ENCODE peak calls at places on chromosomes 13 and 19, in nine cellular contexts. K is thoracic aorta, I is PC-9, E is A549, C is A673, W is cardiac muscle cell, B is left ventricle myocardium inferior, F is IMR-90, H is pancreas. M is an unnamed sample. For H3K4me1, the result is how much of the 10 kb centered on the place peaks cover.

GRCh38 chr19:49497790-49498106 is 1.5 kb downstream of the RPS11 start:
- DNase-seq in K (no peak), I (no peak), E (no peak), C (no peak), W (no peak), B (no peak), F (no peak), H (no peak), M (no peak)

GRCh38 chr13:80428344-80429096 is 87.6 kb upstream of the SPRY2 start:
- DNase-seq in K (no peak), I (no peak), E (no peak), C (no peak), W (no peak), B (no peak), F (no peak), H (no peak), M (no peak)

GRCh38 chr19:33085570-33086128 is 4.7 kb downstream of the GPATCH1 start:
- DNase-seq in K (no peak), I (no peak), E (no peak), C (no peak), W (no peak), B (no peak), F (no peak), H (no peak), M (no peak)

GRCh38 chr19:36058481-36059179 is 3.9 kb downstream of the WDR62 start:
- DNase-seq in K (no peak), I (no peak), E (no peak), C (no peak), W (no peak), B (no peak), F (no peak), H (no peak), M (no peak)

GRCh38 chr13:95121516-95121915 is 179.7 kb downstream of the ABCC4 start:
- DNase-seq in K (no peak), I (no peak), E (no peak), C (no peak), W (no peak), B (no peak), F (no peak), H (no peak), M (no peak)

GRCh38 chr19:31511098-31511497 is 161.9 kb upstream of the TSHZ3 start:
- DNase-seq in K (no peak), I (no peak), E (no peak), C (no peak), W (no peak), B (no peak), F (no peak), H (no peak), M (no peak)

GRCh38 chr19:7366701-7367420 is 18.1 kb downstream of the ARHGEF18 start:
- DNase-seq in K (no peak), I (no peak), E (peak), C (peak), W (peak), B (no peak), F (peak), H (no peak), M (no peak)

GRCh38 chr19:39986643-39987042 is 10.2 kb upstream of the ZNF546 start:
- DNase-seq in K (no peak), I (no peak), E (no peak), C (no peak), W (no peak), B (no peak), F (no peak), H (no peak), M (no peak)

GRCh38 chr19:55304279-55304978 is 20.6 kb downstream of the BRSK1 start:
- DNase-seq in K (no peak), I (no peak), E (peak), C (peak), W (peak), B (no peak), F (no peak), H (no peak), M (peak)

GRCh38 chr13:53281677-53282076 is 253.1 kb downstream of the OLFM4 start:
- DNase-seq in K (no peak), I (no peak), E (no peak), C (no peak), W (no peak), B (no peak), F (no peak), H (no peak), M (no peak)

GRCh38 chr19:51710163-51710562 is 13.6 kb downstream of the HAS1 start:
- DNase-seq in K (no peak), I (no peak), E (no peak), C (no peak), W (peak), B (no peak), F (peak), H (no peak), M (no peak)

GRCh38 chr13:79673310-79673992 is 192.5 kb downstream of the NDFIP2 start:
- DNase-seq in K (no peak), I (no peak), E (no peak), C (no peak), W (no peak), B (no peak), F (no peak), H (no peak), M (no peak)

GRCh38 chr19:35438527-35438926 is 9.5 kb upstream of the FFAR2 start:
- DNase-seq in K (no peak), I (no peak), E (no peak), C (no peak), W (peak), B (no peak), F (no peak), H (peak), M (no peak)

GRCh38 chr13:42732073-42732472 is 49.3 kb upstream of the FAM216B start:
- DNase-seq in K (no peak), I (no peak), E (no peak), C (no peak), W (no peak), B (no peak), F (no peak), H (no peak), M (no peak)

GRCh38 chr13:72304121-72304745 is 423.2 kb downstream of the MZT1 start:
- DNase-seq in K (no peak), I (no peak), E (no peak), C (no peak), W (peak), B (no peak), F (no peak), H (no peak), M (no peak)

GRCh38 chr13:21542563-21542962 is 61.4 kb downstream of the MICU2 start:
- DNase-seq in K (no peak), I (no peak), E (no peak), C (no peak), W (no peak), B (no peak), F (no peak), H (no peak), M (no peak)

GRCh38 chr13:46640843-46641242 is 87.9 kb downstream of the LRCH1 start:
- DNase-seq in K (no peak), I (no peak), E (no peak), C (no peak), W (no peak), B (no peak), F (peak), H (no peak), M (no peak)

GRCh38 chr13:24071423-24072075 is 89.0 kb upstream of the SPATA13 start:
- DNase-seq in K (no peak), I (no peak), E (no peak), C (no peak), W (peak), B (no peak), F (peak), H (no peak), M (peak)

GRCh38 chr13:74132152-74132767 is 1.9 kb downstream of the KLF12 start:
- DNase-seq in K (no peak), I (no peak), E (no peak), C (no peak), W (peak), B (no peak), F (peak), H (no peak), M (no peak)

GRCh38 chr19:5718032-5718578 is 1.8 kb downstream of the LONP1 start:
- DNase-seq in K (no peak), I (no peak), E (no peak), C (no peak), W (peak), B (no peak), F (peak), H (no peak), M (no peak)

GRCh38 chr13:21018220-21018619 is 43.2 kb downstream of the LATS2 start:
- DNase-seq in K (no peak), I (no peak), E (no peak), C (no peak), W (no peak), B (no peak), F (no peak), H (no peak), M (peak)

GRCh38 chr13:60427285-60427684 is 30.3 kb downstream of the TDRD3 start:
- DNase-seq in K (no peak), I (no peak), E (no peak), C (no peak), W (no peak), B (no peak), F (no peak), H (no peak), M (no peak)

GRCh38 chr19:37928527-37929286 is 21.7 kb downstream of the SIPA1L3 start:
- DNase-seq in K (no peak), I (no peak), E (peak), C (no peak), W (no peak), B (no peak), F (no peak), H (no peak), M (peak)

GRCh38 chr13:108225440-108225839 is 7.2 kb downstream of the ABHD13 start:
- DNase-seq in K (no peak), I (no peak), E (no peak), C (no peak), W (no peak), B (no peak), F (no peak), H (no peak), M (no peak)

GRCh38 chr19:18083929-18084684 is 2.6 kb downstream of the IL12RB1 start:
- DNase-seq in K (no peak), I (no peak), E (no peak), C (no peak), W (no peak), B (no peak), F (no peak), H (no peak), M (no peak)

GRCh38 chr19:18089726-18090125 is 3.0 kb upstream of the IL12RB1 start:
- DNase-seq in K (no peak), I (no peak), E (no peak), C (no peak), W (no peak), B (no peak), F (no peak), H (no peak), M (no peak)

GRCh38 chr19:18090545-18091216 is 3.9 kb upstream of the IL12RB1 start:
- DNase-seq in K (no peak), I (no peak), E (no peak), C (no peak), W (peak), B (no peak), F (peak), H (no peak), M (no peak)

GRCh38 chr19:18085702-18086457 is 854 bp downstream of the IL12RB1 start:
- DNase-seq in K (no peak), I (no peak), E (no peak), C (no peak), W (no peak), B (no peak), F (no peak), H (no peak), M (no peak)

GRCh38 chr19:18086590-18087138 is at the start of gene IL12RB1:
- DNase-seq in K (no peak), I (no peak), E (no peak), C (no peak), W (no peak), B (no peak), F (no peak), H (no peak), M (no peak)
- H3K27ac ChIP-seq in K (no peak), I (no peak), E (no peak), C (no peak), W (no peak), B (no peak), F (no peak), H (no peak), M (no peak)

GRCh38 chr19:48386981-48387380 is 4.4 kb downstream of the KDELR1 start:
- DNase-seq in K (no peak), I (no peak), E (no peak), C (no peak), W (no peak), B (no peak), F (no peak), H (no peak), M (no peak)
- H3K4me1 ChIP-seq in K (under half), I (under half), E (under half), C (under half), W (under half), B (under half), F (under half), H (under half), M (under half)

DNA sequence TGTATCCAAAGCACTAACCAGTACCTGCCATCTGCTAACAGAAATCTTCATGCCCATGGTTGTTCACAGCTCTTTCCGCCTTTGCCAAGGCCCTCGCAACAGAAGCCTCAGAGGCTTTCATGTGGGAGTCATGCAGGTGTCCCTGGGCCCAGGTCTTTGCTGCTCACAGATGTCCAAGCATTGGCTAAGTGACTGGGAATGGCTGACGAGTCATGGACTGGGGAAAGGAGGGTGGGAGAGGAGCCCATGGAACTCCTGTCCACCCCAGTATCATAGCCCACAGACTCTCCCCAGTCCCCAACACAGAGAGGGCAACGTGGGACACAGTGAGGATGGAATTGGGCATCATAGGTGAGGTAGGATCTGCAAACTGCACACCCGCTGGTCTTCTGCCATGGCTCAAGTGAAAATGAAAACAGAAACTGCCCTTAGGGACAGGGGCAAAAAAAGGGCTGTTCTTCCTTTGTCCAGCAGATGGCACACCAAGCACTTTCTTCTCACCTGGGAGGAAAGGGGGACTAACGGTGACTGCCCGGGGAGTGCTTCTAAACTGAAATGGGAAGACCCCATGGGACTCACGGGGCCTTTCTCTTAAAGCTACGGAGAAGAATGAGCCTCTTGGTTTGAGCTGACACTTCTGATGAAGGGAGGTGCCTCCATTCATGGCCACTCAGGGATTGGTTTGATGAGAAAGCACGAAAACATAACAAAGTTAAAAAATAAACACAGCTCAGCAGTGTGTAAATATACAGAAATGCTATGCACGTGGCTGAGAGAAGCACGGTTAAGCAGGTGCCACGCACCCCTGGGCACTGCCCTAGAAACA is 11.1 kb upstream of the DHRS12 start:
- DNase-seq in K (no peak), I (peak), E (peak), C (peak), W (peak), B (peak), F (peak), H (peak), M (peak)
- H3K4me3 ChIP-seq in K (peak), I (peak), E (peak), C (no peak), W (no peak), B (peak), F (peak), H (peak), M (no peak)

GRCh38 chr19:48498576-48498879 is 13.1 kb downstream of the LMTK3 start:
- DNase-seq in K (no peak), I (no peak), E (no peak), C (no peak), W (no peak), B (no peak), F (no peak), H (no peak), M (no peak)

GRCh38 chr19:48498922-48499321 is 12.7 kb downstream of the LMTK3 start:
- DNase-seq in K (no peak), I (no peak), E (no peak), C (no peak), W (no peak), B (no peak), F (no peak), H (no peak), M (no peak)

GRCh38 chr19:48497728-48498575 is 13.7 kb downstream of the LMTK3 start:
- DNase-seq in K (no peak), I (no peak), E (no peak), C (peak), W (no peak), B (no peak), F (no peak), H (no peak), M (no peak)

GRCh38 chr19:48495391-48495790 is 16.2 kb downstream of the LMTK3 start:
- DNase-seq in K (no peak), I (no peak), E (no peak), C (no peak), W (no peak), B (no peak), F (no peak), H (no peak), M (no peak)

DNA sequence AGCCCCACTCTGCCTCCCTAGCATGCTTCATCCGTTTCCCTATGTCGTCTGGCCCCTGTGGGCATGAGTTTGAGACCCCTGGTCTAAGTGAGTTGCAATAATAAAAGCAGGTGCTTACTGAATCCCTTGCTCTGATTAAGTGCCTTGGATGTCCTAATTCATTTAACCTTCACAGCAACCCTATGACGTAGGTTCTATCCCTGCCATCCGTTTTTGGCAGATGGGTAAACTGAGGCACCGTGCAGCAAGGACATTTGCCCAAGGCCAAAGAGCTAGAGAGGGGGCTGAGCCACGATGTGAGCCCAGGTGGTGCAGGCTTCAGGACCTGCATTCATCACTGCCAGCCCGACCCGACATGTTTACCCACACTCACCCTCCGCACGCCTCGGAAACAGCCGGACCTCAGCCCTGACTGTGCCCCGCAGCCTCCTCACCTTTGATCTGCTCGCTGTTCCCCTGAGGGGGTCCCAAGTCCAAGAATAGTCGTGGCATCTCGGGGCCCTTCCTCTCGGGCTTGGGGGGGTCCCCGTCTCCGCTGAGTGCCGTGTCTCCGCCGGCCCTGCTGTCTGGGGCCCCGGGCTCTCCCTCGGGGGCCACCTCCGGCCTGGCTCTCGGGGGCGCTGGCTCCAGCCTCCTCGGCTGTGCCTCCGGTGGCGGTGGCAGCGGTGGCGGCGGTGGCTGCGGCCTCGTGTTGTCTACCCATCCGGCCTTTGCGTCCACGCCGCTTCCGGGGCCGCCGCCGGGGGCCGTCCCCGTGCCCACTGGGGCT is 14.5 kb downstream of the LMTK3 start:
- DNase-seq in K (no peak), I (no peak), E (no peak), C (no peak), W (no peak), B (no peak), F (no peak), H (no peak), M (peak)
- H3K27ac ChIP-seq in K (no peak), I (no peak), E (no peak), C (no peak), W (no peak), B (no peak), F (no peak), H (no peak), M (no peak)

DNA sequence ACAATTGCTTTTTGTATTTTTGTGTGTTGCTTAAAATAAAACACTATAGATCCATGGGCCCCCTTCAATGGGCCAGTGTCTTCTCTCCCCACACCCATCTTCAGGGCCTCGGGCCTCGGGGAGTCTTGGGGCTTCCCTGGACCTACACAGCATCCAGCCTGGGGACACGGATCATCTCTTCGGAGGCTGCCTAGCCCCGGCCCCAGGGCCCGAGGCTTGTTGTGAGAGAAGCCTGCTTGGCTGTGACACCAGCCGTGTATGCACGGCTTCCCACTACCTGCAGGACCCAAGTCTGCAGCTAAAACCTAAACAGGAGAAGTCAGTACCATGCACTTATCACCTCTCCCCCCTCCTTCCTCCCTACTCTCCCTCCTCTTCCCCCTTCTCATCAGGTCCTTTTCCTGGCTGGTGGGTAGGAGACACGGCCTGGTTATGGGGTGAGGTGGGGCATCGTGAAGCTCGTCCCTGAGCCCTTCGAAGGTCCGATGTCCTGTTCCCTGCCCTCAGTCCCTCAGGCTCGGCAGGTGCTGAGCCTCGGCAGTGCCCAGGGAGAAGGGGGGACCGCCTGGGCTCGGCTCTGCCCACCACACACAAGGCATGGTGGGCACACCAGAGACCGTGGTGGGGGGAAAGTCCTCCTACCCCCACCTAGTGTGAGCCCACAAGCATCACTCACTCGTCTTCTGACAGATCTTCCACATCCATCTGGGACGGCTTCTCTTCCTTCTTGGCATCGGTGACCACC is 9.5 kb downstream of the C13orf46 start:
- DNase-seq in K (no peak), I (no peak), E (no peak), C (no peak), W (no peak), B (peak), F (no peak), H (peak), M (no peak)
- H3K4me1 ChIP-seq in K (under half), I (under half), E (under half), C (under half), W (under half), B (under half), F (under half), H (under half), M (under half)

GRCh38 chr19:53865523-53865917 is 2.2 kb upstream of the MYADM start:
- DNase-seq in K (no peak), I (no peak), E (peak), C (no peak), W (no peak), B (no peak), F (no peak), H (no peak), M (no peak)
- H3K4me3 ChIP-seq in K (peak), I (peak), E (peak), C (peak), W (peak), B (peak), F (peak), H (no peak), M (peak)

DNA sequence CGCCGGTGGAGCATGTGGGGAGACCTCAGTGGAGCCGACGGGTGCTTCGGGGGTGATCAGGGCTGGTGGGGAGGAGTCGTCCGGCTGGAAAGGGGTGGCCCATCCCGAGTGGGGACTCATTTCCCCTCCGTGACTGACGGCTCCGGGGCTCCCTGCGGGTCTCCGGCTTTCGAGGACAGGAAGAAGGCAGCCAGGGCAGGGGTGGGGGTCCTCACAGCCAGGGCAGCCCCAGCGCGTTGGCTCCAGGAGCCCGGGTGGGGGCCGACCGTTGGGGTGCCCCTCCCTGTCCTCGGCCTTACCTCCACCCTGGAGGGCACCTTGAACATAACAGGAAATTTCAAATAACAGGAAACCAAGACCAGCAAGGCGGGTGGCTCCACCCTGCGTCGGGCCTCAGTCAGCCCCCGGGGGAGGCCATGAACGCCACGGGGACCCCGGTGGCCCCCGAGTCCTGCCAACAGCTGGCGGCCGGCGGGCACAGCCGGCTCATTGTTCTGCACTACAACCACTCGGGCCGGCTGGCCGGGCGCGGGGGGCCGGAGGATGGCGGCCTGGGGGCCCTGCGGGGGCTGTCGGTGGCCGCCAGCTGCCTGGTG is at the start of gene S1PR4:
- DNase-seq in K (no peak), I (no peak), E (no peak), C (no peak), W (no peak), B (no peak), F (no peak), H (no peak), M (no peak)
- H3K27ac ChIP-seq in K (no peak), I (no peak), E (peak), C (no peak), W (no peak), B (peak), F (no peak), H (no peak), M (no peak)